ENCODE peak calls at places on chromosomes 1 and 21, in five cellular contexts. M is AG08396; X is Daoy; H is activated CD8-positive, alpha-beta memory T cell treated with anti-CD3 and anti-CD28 coated beads, Interleukin-2, amount 50 U/mL, for 48 hours; B is neuronal stem cell. K is an unnamed sample.

GRCh38 chr1:77825356-77825709 is 45.9 kb downstream of the MIGA1 start:
- DNase-seq in M (no peak), X (peak), H (no peak), B (no peak), K (no peak)

GRCh38 chr1:236395780-236396664 is 1.9 kb downstream of the EDARADD start:
- DNase-seq in M (no peak), X (peak), H (peak), B (peak), K (no peak)

GRCh38 chr21:32813265-32813903 is 41.8 kb upstream of the PAXBP1 start:
- DNase-seq in M (no peak), X (no peak), H (no peak), B (peak), K (peak)

GRCh38 chr1:43143441-43143888 is 28.6 kb downstream of the EBNA1BP2 start:
- DNase-seq in M (no peak), X (peak), H (peak), B (peak), K (no peak)

GRCh38 chr1:59502009-59502691 is 205.3 kb downstream of the FGGY start:
- DNase-seq in M (no peak), X (peak), H (no peak), B (no peak), K (no peak)

GRCh38 chr1:54027848-54028247 is 9.9 kb upstream of the LDLRAD1 start:
- DNase-seq in M (no peak), X (no peak), H (no peak), B (no peak), K (no peak)

GRCh38 chr1:205805082-205805711 is 7.8 kb downstream of the SLC41A1 start:
- DNase-seq in M (no peak), X (peak), H (peak), B (no peak), K (no peak)

GRCh38 chr1:100184536-100184935 is 6.5 kb upstream of the LRRC39 start:
- DNase-seq in M (no peak), X (no peak), H (no peak), B (no peak), K (no peak)

GRCh38 chr21:26379561-26379960 is 193.5 kb downstream of the CYYR1 start:
- DNase-seq in M (no peak), X (no peak), H (no peak), B (no peak), K (no peak)